ENCODE peak calls at places on chromosomes 16 and 17, in four cellular contexts. One of them, this sample, is unnamed.

GRCh38 chr17:82910041-82910481 is 70.2 kb upstream of the ZNF750 start:
- DNase-seq in prostate gland: no peak
- DNase-seq in stomach: no peak
- DNase-seq in Panc1: no peak
- DNase-seq in this sample: no peak

GRCh38 chr16:64398795-64399194 is 723.1 kb downstream of the CDH11 start:
- DNase-seq in prostate gland: no peak
- DNase-seq in stomach: no peak
- DNase-seq in Panc1: no peak
- DNase-seq in this sample: no peak

GRCh38 chr17:66313995-66314659 is 11.7 kb downstream of the PRKCA start:
- DNase-seq in stomach: no peak
- DNase-seq in Panc1: no peak
- DNase-seq in prostate gland: no peak
- DNase-seq in this sample: no peak

GRCh38 chr16:13435873-13436474 is 484.0 kb upstream of the ERCC4 start:
- DNase-seq in stomach: no peak
- DNase-seq in Panc1: no peak
- DNase-seq in prostate gland: no peak
- DNase-seq in this sample: no peak

GRCh38 chr17:40103082-40103741 is 2.8 kb upstream of the NR1D1 start:
- DNase-seq in prostate gland: no peak
- DNase-seq in stomach: no peak
- DNase-seq in Panc1: no peak
- DNase-seq in this sample: no peak

GRCh38 chr16:3187798-3188674 is at the start of gene OR1F1:
- DNase-seq in Panc1: no peak
- DNase-seq in stomach: no peak
- DNase-seq in prostate gland: no peak
- DNase-seq in this sample: no peak

GRCh38 chr17:10380631-10381408 is 8.0 kb upstream of the MYH13 start:
- DNase-seq in Panc1: no peak
- DNase-seq in prostate gland: no peak
- DNase-seq in stomach: no peak
- DNase-seq in this sample: no peak

GRCh38 chr17:75785770-75786538 is 1.3 kb downstream of the UNK start:
- DNase-seq in Panc1: no peak
- DNase-seq in prostate gland: no peak
- DNase-seq in stomach: no peak
- DNase-seq in this sample: peak

GRCh38 chr17:73723317-73723716 is 79.1 kb upstream of the SDK2 start:
- DNase-seq in stomach: no peak
- DNase-seq in Panc1: no peak
- DNase-seq in prostate gland: no peak
- DNase-seq in this sample: no peak

GRCh38 chr17:10735251-10735650 is 5.4 kb upstream of the TMEM220 start:
- DNase-seq in Panc1: no peak
- DNase-seq in stomach: no peak
- DNase-seq in prostate gland: no peak
- DNase-seq in this sample: no peak

GRCh38 chr16:49462989-49463371 is 89.4 kb downstream of the C16orf78 start:
- DNase-seq in Panc1: no peak
- DNase-seq in prostate gland: no peak
- DNase-seq in stomach: peak
- DNase-seq in this sample: peak

GRCh38 chr16:56047307-56048234 is 143.7 kb upstream of the GNAO1 start:
- DNase-seq in prostate gland: no peak
- DNase-seq in Panc1: no peak
- DNase-seq in stomach: no peak
- DNase-seq in this sample: no peak

GRCh38 chr17:3788200-3788599 is 12.8 kb downstream of the ITGAE start:
- DNase-seq in prostate gland: no peak
- DNase-seq in stomach: no peak
- DNase-seq in Panc1: no peak
- DNase-seq in this sample: no peak

GRCh38 chr16:53129281-53130192 is 74.7 kb downstream of the CHD9 start:
- DNase-seq in prostate gland: peak
- DNase-seq in stomach: no peak
- DNase-seq in Panc1: no peak
- DNase-seq in this sample: no peak

GRCh38 chr17:49975531-49975930 is 6.5 kb downstream of the DLX4 start:
- DNase-seq in Panc1: no peak
- DNase-seq in prostate gland: no peak
- DNase-seq in stomach: no peak
- DNase-seq in this sample: no peak

GRCh38 chr17:62703269-62703775 is 75.9 kb downstream of the MRC2 start:
- DNase-seq in Panc1: no peak
- DNase-seq in stomach: peak
- DNase-seq in prostate gland: no peak
- DNase-seq in this sample: no peak

GRCh38 chr17:48246623-48247022 is 139.1 kb downstream of the SNX11 start:
- DNase-seq in stomach: no peak
- DNase-seq in prostate gland: no peak
- DNase-seq in Panc1: no peak
- DNase-seq in this sample: no peak

GRCh38 chr17:59696682-59697277 is 10.4 kb downstream of the PTRH2 start:
- DNase-seq in prostate gland: no peak
- DNase-seq in Panc1: no peak
- DNase-seq in stomach: no peak
- DNase-seq in this sample: no peak

GRCh38 chr16:88847654-88848053 is 9.1 kb downstream of the GALNS start:
- DNase-seq in stomach: no peak
- DNase-seq in Panc1: no peak
- DNase-seq in prostate gland: no peak
- DNase-seq in this sample: no peak

GRCh38 chr17:42519546-42520444 is 16.2 kb upstream of the NAGLU start:
- DNase-seq in stomach: peak
- DNase-seq in prostate gland: peak
- DNase-seq in Panc1: peak
- DNase-seq in this sample: peak

GRCh38 chr16:75319513-75320401 is 68.3 kb upstream of the BCAR1 start:
- DNase-seq in stomach: no peak
- DNase-seq in prostate gland: no peak
- DNase-seq in Panc1: no peak
- DNase-seq in this sample: no peak
- TF ChIP-seq CTCF in stomach: no peak
- TF ChIP-seq CTCF in prostate gland: no peak
- TF ChIP-seq CTCF in Panc1: no peak
- TF ChIP-seq CTCF in this sample: no peak

GRCh38 chr17:27496005-27496404 is 39.8 kb downstream of the KSR1 start:
- DNase-seq in prostate gland: no peak
- DNase-seq in Panc1: no peak
- DNase-seq in stomach: no peak
- DNase-seq in this sample: no peak

GRCh38 chr17:27495460-27495859 is 39.2 kb downstream of the KSR1 start:
- DNase-seq in stomach: no peak
- DNase-seq in Panc1: no peak
- DNase-seq in prostate gland: no peak
- DNase-seq in this sample: no peak

GRCh38 chr17:27497696-27498095 is 41.4 kb downstream of the KSR1 start:
- DNase-seq in prostate gland: peak
- DNase-seq in stomach: no peak
- DNase-seq in Panc1: no peak
- DNase-seq in this sample: no peak

GRCh38 chr17:27496971-27497370 is 40.7 kb downstream of the KSR1 start:
- DNase-seq in Panc1: no peak
- DNase-seq in prostate gland: no peak
- DNase-seq in stomach: no peak
- DNase-seq in this sample: no peak

DNA sequence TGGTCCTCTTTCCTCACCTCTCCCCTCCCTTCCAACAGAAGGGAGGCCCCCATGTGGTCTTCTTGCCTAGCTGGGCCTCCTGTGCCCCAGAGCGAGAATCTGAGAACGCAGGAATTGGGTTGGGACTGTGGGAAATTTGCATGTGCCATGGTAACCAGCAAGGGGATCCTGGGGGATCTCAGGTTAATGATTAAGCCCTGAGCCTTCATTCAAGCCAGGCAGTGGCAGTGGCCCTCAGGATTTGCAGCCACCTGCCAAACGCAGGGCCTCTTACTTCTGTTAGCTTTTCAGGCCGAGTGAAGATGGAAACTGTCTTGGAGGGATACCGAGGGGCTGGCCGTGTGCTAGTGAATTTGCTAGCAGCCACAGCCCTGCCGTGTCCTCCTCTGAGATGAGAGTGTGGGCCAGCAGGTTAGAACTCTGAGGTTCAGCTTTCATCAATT is 40.3 kb downstream of the KSR1 start:
- DNase-seq in stomach: peak
- DNase-seq in Panc1: no peak
- DNase-seq in prostate gland: peak
- DNase-seq in this sample: no peak
- TF ChIP-seq POLR2AphosphoS5 in stomach: no peak
- TF ChIP-seq POLR2AphosphoS5 in Panc1: no peak
- TF ChIP-seq POLR2AphosphoS5 in prostate gland: peak
- TF ChIP-seq POLR2AphosphoS5 in this sample: no peak

GRCh38 chr17:19237389-19238166 is 412 bp downstream of the EPN2 start:
- DNase-seq in Panc1: no peak
- DNase-seq in stomach: peak
- DNase-seq in prostate gland: peak
- DNase-seq in this sample: peak
- TF ChIP-seq CTCF in Panc1: no peak
- TF ChIP-seq CTCF in stomach: peak
- TF ChIP-seq CTCF in prostate gland: no peak
- TF ChIP-seq CTCF in this sample: no peak

GRCh38 chr17:39097537-39097936 is 53.9 kb downstream of the PLXDC1 start:
- DNase-seq in stomach: no peak
- DNase-seq in prostate gland: no peak
- DNase-seq in Panc1: no peak
- DNase-seq in this sample: no peak

GRCh38 chr17:39096435-39097158 is 54.8 kb downstream of the PLXDC1 start:
- DNase-seq in prostate gland: no peak
- DNase-seq in stomach: no peak
- DNase-seq in Panc1: no peak
- DNase-seq in this sample: no peak

GRCh38 chr17:39094607-39095308 is 56.7 kb downstream of the PLXDC1 start:
- DNase-seq in Panc1: no peak
- DNase-seq in stomach: no peak
- DNase-seq in prostate gland: no peak
- DNase-seq in this sample: no peak

GRCh38 chr17:39097159-39097519 is 54.3 kb downstream of the PLXDC1 start:
- DNase-seq in Panc1: no peak
- DNase-seq in stomach: no peak
- DNase-seq in prostate gland: no peak
- DNase-seq in this sample: no peak

DNA sequence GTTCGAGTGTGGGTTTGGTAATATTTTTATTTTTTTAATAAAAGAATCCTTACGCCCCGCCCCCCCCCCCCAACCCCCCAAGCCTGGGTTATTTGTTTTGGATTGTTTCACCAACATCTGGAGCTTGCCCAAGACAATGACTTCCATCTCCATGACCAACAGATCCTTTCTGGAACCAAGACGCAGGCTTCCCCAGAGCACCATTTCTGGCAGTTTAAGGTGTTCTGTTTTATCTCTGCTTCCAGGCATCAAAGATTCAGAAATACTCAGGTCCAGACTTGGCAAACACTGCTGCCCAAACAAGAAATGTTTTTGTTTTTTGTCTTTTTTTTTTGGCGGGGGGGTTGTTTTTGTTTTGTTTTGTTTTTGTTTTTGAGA is 56.1 kb downstream of the PLXDC1 start:
- DNase-seq in prostate gland: no peak
- DNase-seq in Panc1: no peak
- DNase-seq in stomach: no peak
- DNase-seq in this sample: no peak
- TF ChIP-seq POLR2AphosphoS5 in prostate gland: no peak
- TF ChIP-seq POLR2AphosphoS5 in Panc1: no peak
- TF ChIP-seq POLR2AphosphoS5 in stomach: no peak
- TF ChIP-seq POLR2AphosphoS5 in this sample: no peak

DNA sequence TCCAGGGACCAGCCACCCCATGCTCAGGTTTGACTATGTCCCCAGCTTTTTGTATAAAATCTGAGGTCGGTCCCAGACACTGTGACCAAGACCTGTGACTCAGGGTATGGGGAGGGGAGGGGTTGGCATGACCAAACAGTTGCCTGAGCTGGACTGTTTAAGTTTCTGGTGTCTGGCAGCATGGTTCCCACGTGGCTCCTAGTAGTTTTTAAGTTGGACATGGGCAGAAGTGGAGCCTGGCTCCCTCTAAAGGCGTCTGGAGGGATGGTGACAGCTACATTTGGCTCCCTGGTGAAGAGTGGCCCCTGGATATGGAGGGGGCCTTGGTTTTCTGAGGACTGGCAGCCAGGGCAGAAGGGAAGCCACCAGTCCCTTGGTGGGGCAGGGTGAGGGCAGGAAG is 7.9 kb downstream of the SMCR8 start:
- DNase-seq in stomach: no peak
- DNase-seq in Panc1: no peak
- DNase-seq in prostate gland: no peak
- DNase-seq in this sample: no peak
- TF ChIP-seq CTCF in stomach: no peak
- TF ChIP-seq CTCF in Panc1: no peak
- TF ChIP-seq CTCF in prostate gland: no peak
- TF ChIP-seq CTCF in this sample: no peak

GRCh38 chr16:87507351-87508069 is 14.7 kb upstream of the ZCCHC14 start:
- DNase-seq in Panc1: no peak
- DNase-seq in stomach: no peak
- DNase-seq in prostate gland: no peak
- DNase-seq in this sample: no peak
- TF ChIP-seq POLR2AphosphoS5 in Panc1: no peak
- TF ChIP-seq POLR2AphosphoS5 in stomach: no peak
- TF ChIP-seq POLR2AphosphoS5 in prostate gland: no peak
- TF ChIP-seq POLR2AphosphoS5 in this sample: no peak

DNA sequence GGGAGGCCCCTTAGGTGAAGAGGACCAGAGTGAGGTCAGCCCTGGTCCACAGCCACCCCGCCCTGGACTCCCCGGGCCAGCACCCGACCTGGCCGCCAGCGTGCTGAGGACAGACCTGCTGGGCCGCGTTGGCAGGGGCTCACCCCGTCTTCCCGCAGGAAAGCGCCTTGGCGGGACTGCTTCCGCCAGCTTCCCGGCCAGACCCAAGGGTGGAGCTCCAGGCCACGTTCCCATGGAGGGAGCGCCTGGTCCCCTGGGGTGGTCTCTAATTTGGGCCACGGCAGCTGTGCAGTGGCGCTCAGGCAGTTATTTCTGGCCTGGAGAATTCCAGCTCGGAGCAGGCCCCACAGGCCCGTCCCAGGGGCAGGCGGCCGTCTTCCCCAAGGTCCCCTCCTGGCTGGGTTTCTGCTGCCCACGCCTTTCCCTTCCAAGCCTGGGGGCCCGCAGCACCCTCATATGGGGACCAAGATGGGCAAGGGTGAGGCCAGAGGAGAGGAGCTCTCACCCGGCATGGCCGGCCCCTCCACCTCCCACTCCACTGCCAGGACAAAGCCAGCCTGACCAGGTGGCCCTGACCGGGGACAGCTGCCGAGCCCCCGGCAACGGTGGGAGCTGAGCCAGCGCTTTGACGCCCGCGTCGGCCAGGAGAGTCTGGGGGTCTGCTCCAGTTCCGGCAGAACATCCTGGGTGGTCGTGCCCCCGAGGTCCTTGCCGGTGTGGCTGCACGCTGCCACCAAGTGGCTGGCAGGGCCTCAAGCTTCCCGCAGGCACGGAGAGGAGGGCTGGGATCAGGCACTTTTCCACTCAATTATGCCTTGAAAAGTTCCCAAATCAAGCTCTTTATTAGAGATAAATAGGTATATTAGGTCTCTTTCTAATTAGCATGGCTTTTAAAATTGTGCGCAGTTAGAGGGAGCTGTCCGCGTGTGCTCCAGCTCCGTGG is 28.1 kb downstream of the CACNA1H start:
- DNase-seq in Panc1: no peak
- DNase-seq in stomach: no peak
- DNase-seq in prostate gland: no peak
- DNase-seq in this sample: no peak
- TF ChIP-seq CTCF in Panc1: peak
- TF ChIP-seq CTCF in stomach: no peak
- TF ChIP-seq CTCF in prostate gland: no peak
- TF ChIP-seq CTCF in this sample: no peak

GRCh38 chr17:9240659-9241370 is 219.5 kb downstream of the NTN1 start:
- DNase-seq in stomach: peak
- DNase-seq in prostate gland: peak
- DNase-seq in Panc1: no peak
- DNase-seq in this sample: peak
- TF ChIP-seq POLR2AphosphoS5 in stomach: peak
- TF ChIP-seq POLR2AphosphoS5 in prostate gland: peak
- TF ChIP-seq POLR2AphosphoS5 in Panc1: no peak
- TF ChIP-seq POLR2AphosphoS5 in this sample: no peak

This sample was measured in suprapubic skin.